ENCODE peak calls at places on chromosomes 11 and 22, in five cellular contexts. E, D, A, F and P are unnamed samples. For H3K36me3, the result is how much of the 10 kb centered on the place peaks cover.

GRCh38 chr22:47618180-47618579 is 855.7 kb downstream of the TBC1D22A start:
- DNase-seq in E (no peak), D (no peak), A (peak), F (no peak), P (no peak)

GRCh38 chr22:32754413-32755041 is 47.0 kb upstream of the TIMP3 start:
- DNase-seq in E (peak), D (peak), A (no peak), F (peak), P (no peak)

GRCh38 chr22:44582016-44582415 is 84.0 kb upstream of the RTL6 start:
- DNase-seq in E (no peak), D (peak), A (peak), F (no peak), P (no peak)

GRCh38 chr11:13292970-13293369 is 15.4 kb downstream of the BMAL1 start:
- DNase-seq in E (no peak), D (no peak), A (peak), F (no peak), P (no peak)

GRCh38 chr11:7261578-7261977 is 9.9 kb downstream of the SYT9 start:
- DNase-seq in E (peak), D (no peak), A (no peak), F (no peak), P (no peak)

GRCh38 chr11:107011977-107012376 is 6.3 kb downstream of the GUCY1A2 start:
- DNase-seq in E (no peak), D (no peak), A (no peak), F (no peak), P (no peak)

GRCh38 chr11:22199243-22199642 is 6.4 kb downstream of the ANO5 start:
- DNase-seq in E (no peak), D (no peak), A (no peak), F (no peak), P (no peak)

GRCh38 chr11:117851852-117852251 is 24.6 kb downstream of the FXYD6 start:
- DNase-seq in E (no peak), D (peak), A (no peak), F (no peak), P (no peak)

GRCh38 chr11:45391168-45391850 is 105.2 kb upstream of the SYT13 start:
- DNase-seq in E (no peak), D (no peak), A (no peak), F (no peak), P (no peak)

GRCh38 chr11:122659676-122660571 is 4.4 kb downstream of the UBASH3B start:
- DNase-seq in E (no peak), D (no peak), A (no peak), F (no peak), P (no peak)

GRCh38 chr11:94325681-94326080 is 21.3 kb downstream of the IZUMO1R start:
- DNase-seq in E (peak), D (no peak), A (peak), F (no peak), P (peak)

GRCh38 chr22:47297261-47298016 is 535.0 kb downstream of the TBC1D22A start:
- DNase-seq in E (no peak), D (no peak), A (no peak), F (no peak), P (no peak)

GRCh38 chr11:14327105-14327504 is 31.9 kb downstream of the RRAS2 start:
- DNase-seq in E (no peak), D (no peak), A (no peak), F (no peak), P (no peak)

GRCh38 chr11:84648413-84648812 is 978.7 kb downstream of the DLG2 start:
- DNase-seq in E (no peak), D (no peak), A (peak), F (no peak), P (no peak)

GRCh38 chr22:49663311-49663711 is 164.4 kb downstream of the BRD1 start:
- DNase-seq in E (no peak), D (peak), A (peak), F (no peak), P (no peak)

GRCh38 chr11:42243370-42243769 is 783.9 kb upstream of the LRRC4C start:
- DNase-seq in E (no peak), D (no peak), A (peak), F (no peak), P (no peak)

GRCh38 chr11:120182790-120183491 is 27.9 kb upstream of the OAF start:
- DNase-seq in E (peak), D (peak), A (peak), F (peak), P (peak)

GRCh38 chr11:59600234-59600633 is 15.3 kb downstream of the OSBP start:
- DNase-seq in E (no peak), D (no peak), A (no peak), F (no peak), P (no peak)

GRCh38 chr11:59602432-59602831 is 13.1 kb downstream of the OSBP start:
- DNase-seq in E (no peak), D (no peak), A (no peak), F (no peak), P (no peak)

GRCh38 chr11:59601788-59602187 is 13.8 kb downstream of the OSBP start:
- DNase-seq in E (no peak), D (no peak), A (no peak), F (no peak), P (no peak)

GRCh38 chr11:59600636-59601035 is 14.9 kb downstream of the OSBP start:
- DNase-seq in E (no peak), D (no peak), A (no peak), F (no peak), P (no peak)
- H3K4me3 ChIP-seq in E (no peak), D (no peak), A (no peak), F (no peak), P (no peak)

DNA sequence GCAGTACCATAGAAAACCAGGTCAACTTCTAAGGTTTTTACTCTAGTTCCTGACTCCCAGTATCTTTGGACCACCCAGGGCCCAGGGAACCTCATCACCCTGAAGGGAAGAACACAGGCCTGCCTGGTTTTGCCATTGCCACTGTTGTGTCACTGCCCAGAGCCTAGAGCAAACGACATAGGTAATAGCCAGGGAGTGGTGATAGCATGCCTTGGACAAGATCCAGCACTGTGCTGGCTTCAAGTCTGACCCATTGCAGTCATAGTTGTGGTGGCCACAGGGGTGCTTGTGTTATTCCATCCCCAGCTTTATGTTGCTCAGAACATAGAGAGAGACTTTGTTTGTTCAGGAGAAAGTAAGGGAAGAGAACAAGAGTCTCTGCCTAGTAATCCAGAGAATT is 2310.2 kb downstream of the LRRC4C start:
- DNase-seq in E (no peak), D (no peak), A (no peak), F (no peak), P (no peak)
- TF ChIP-seq CTCF in E (no peak), D (no peak), A (no peak), F (no peak), P (no peak)

DNA sequence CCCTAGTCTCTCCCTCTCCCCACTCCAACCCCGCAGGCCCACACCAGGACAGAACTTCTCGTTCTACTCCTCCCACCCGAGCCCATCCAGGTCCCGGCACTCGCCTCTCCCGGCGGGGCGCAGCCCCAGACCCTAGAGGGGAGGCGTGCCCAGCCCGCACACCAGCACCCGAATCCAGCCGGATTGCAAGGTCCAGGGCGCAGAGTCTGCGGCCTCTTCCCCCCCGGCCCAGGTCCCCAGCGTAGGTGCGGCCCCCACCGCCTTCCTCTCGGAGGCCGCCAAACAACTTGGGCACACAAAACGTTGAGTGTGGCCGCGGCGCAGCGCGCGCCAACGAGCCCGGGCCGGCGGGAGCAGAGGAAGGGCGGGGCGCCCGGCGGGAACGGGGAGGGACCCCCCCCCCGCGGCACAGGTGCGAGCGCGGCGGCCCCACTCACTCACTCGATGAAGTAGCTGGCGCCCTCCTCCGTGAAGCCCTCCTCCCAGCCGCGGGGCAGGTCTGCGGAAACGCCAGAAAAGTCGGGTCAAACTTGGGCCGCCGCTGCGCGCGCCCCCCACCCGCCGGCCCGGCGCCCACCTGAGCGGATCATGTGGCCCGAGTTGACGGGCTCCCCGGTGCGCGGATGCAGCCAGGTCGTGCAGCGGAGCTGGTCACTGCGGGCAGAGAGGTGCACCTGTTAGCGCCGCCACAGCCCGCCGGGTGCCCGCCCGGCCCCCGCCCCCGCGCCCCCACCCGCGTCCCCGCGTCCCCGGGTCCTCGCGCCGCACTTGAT is 480 bp downstream of the PLEKHA7 start:
- DNase-seq in E (peak), D (no peak), A (peak), F (peak), P (peak)
- H3K36me3 ChIP-seq in E (under half), D (under half), A (under half), F (under half), P (under half)

GRCh38 chr11:74470526-74470925 is 3.2 kb upstream of the KCNE3 start:
- DNase-seq in E (no peak), D (no peak), A (no peak), F (no peak), P (no peak)

GRCh38 chr11:74472030-74472429 is 4.7 kb upstream of the KCNE3 start:
- DNase-seq in E (no peak), D (no peak), A (no peak), F (no peak), P (no peak)

GRCh38 chr11:74474316-74474715 is 7.0 kb upstream of the KCNE3 start:
- DNase-seq in E (no peak), D (no peak), A (no peak), F (no peak), P (no peak)

GRCh38 chr11:74471037-74471436 is 3.7 kb upstream of the KCNE3 start:
- DNase-seq in E (no peak), D (no peak), A (no peak), F (no peak), P (no peak)

DNA sequence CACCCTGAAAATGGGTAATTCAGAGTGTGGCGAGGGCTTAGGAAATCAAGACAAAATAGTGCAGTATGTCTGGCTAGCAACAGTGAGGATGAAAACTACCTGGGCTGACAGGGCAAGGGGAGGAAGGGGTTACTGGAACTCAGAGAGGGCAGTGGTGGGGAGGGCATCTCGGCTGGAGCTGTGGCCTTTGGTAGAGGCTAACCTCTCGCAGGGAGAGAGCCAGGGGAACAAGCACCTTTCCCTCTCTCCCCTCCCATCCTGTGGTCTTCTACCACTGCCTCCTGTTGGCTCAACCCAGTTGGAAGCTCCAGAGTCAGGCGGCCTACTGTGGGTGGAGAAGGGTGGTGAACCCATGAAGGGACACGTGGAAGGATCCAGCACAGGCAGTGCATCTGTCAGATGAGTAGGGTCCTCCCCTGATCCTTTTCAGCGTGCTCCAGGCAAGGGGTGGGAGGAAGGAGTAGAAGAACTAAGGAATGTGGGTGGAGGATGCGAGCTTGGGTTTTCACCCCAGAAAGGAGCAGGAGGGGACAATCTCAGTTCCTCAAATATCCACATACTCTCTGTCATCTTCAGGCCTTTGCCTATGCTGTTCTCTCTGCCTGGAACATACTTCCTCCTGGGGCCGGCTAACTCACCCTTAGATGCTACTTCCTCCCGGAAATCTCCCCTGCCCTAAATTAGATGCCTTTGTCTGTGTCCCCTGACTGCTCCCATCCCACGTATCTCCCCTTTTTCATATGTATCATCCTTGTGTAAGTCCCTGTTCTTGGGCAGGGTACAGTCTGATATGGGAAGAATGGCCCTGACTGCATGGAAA is 6.2 kb upstream of the KCNE3 start:
- DNase-seq in E (no peak), D (no peak), A (no peak), F (no peak), P (no peak)
- H3K4me3 ChIP-seq in E (no peak), D (no peak), A (no peak), F (no peak), P (no peak)